ENCODE peak calls at places on chromosomes 4 and X, in ten cellular contexts. F is left ventricle myocardium inferior, H is lower lobe of right lung, U is NCI-H510A treated with DMSO at 0.1 percent for 48 hours, C is NCI-H1092 treated with DMSO at 0.1 percent for 48 hours, O is amniotic epithelial cell, D is cerebellum, M is dermis blood vessel endothelial cell, Y is choroid plexus epithelial cell, N is astrocyte of the cerebellum. S is an unnamed sample.

GRCh38 chrX:12685541-12685940 is 105.7 kb upstream of the PRPS2 start:
- DNase-seq in F (no peak), H (no peak), U (no peak), C (no peak), O (peak), D (no peak), M (no peak), Y (no peak), N (no peak), S (no peak)

GRCh38 chrX:70398899-70399298 is 24.2 kb upstream of the GDPD2 start:
- DNase-seq in F (no peak), H (no peak), U (no peak), C (no peak), O (peak), D (no peak), M (peak), Y (peak), N (no peak), S (no peak)

GRCh38 chr4:156595041-156595440 is 376.6 kb downstream of the PDGFC start:
- DNase-seq in F (no peak), H (no peak), U (no peak), C (no peak), O (peak), D (no peak), M (no peak), Y (no peak), N (no peak), S (no peak)

GRCh38 chr4:47557255-47557654 is 72.2 kb downstream of the ATP10D start:
- DNase-seq in F (no peak), H (no peak), U (no peak), C (no peak), O (no peak), D (no peak), M (no peak), Y (no peak), N (no peak), S (no peak)

GRCh38 chrX:91434351-91435168 is at the start of gene PABPC5:
- DNase-seq in F (peak), H (peak), U (peak), C (no peak), O (no peak), D (peak), M (no peak), Y (peak), N (peak), S (no peak)

GRCh38 chr4:84237008-84237407 is 262.1 kb downstream of the NKX6-1 start:
- DNase-seq in F (no peak), H (no peak), U (no peak), C (no peak), O (no peak), D (no peak), M (no peak), Y (no peak), N (no peak), S (no peak)

GRCh38 chr4:6695660-6696581 is 2.2 kb downstream of the S100P start:
- DNase-seq in F (no peak), H (no peak), U (no peak), C (no peak), O (no peak), D (no peak), M (peak), Y (no peak), N (no peak), S (peak)

GRCh38 chrX:46637937-46638336 is 64.4 kb downstream of the CHST7 start:
- DNase-seq in F (no peak), H (no peak), U (no peak), C (no peak), O (peak), D (no peak), M (peak), Y (no peak), N (no peak), S (no peak)

GRCh38 chrX:115409551-115409950 is 120.0 kb downstream of the LUZP4 start:
- DNase-seq in F (no peak), H (no peak), U (no peak), C (no peak), O (peak), D (no peak), M (no peak), Y (peak), N (no peak), S (no peak)

GRCh38 chr4:15737255-15737654 is 34.4 kb downstream of the BST1 start:
- DNase-seq in F (no peak), H (no peak), U (no peak), C (no peak), O (no peak), D (no peak), M (no peak), Y (no peak), N (no peak), S (no peak)

GRCh38 chr4:45566896-45567603 is 556.8 kb downstream of the GABRG1 start:
- DNase-seq in F (no peak), H (no peak), U (no peak), C (no peak), O (no peak), D (no peak), M (no peak), Y (no peak), N (no peak), S (no peak)

GRCh38 chr4:2944091-2944482 is 19.1 kb downstream of the NOP14 start:
- DNase-seq in F (no peak), H (no peak), U (no peak), C (no peak), O (no peak), D (no peak), M (no peak), Y (no peak), N (no peak), S (no peak)

GRCh38 chr4:113444386-113444785 is 317.2 kb downstream of the CAMK2D start:
- DNase-seq in F (no peak), H (no peak), U (no peak), C (no peak), O (peak), D (no peak), M (peak), Y (peak), N (peak), S (no peak)

GRCh38 chr4:104901438-104901837 is 245.2 kb upstream of the TET2 start:
- DNase-seq in F (no peak), H (no peak), U (no peak), C (peak), O (no peak), D (peak), M (no peak), Y (peak), N (peak), S (no peak)

GRCh38 chr4:100421356-100421978 is 96.4 kb downstream of the EMCN start:
- DNase-seq in F (no peak), H (no peak), U (peak), C (peak), O (peak), D (peak), M (peak), Y (peak), N (peak), S (no peak)

GRCh38 chr4:61507091-61507490 is 307.0 kb downstream of the ADGRL3 start:
- DNase-seq in F (no peak), H (no peak), U (no peak), C (no peak), O (no peak), D (no peak), M (no peak), Y (no peak), N (no peak), S (no peak)

GRCh38 chrX:11100281-11101035 is 10.7 kb upstream of the HCCS start:
- DNase-seq in F (no peak), H (no peak), U (peak), C (peak), O (peak), D (no peak), M (peak), Y (peak), N (peak), S (no peak)

GRCh38 chr4:186584912-186585311 is 29.5 kb upstream of the MTNR1A start:
- DNase-seq in F (no peak), H (no peak), U (no peak), C (no peak), O (peak), D (no peak), M (no peak), Y (no peak), N (no peak), S (no peak)

GRCh38 chr4:57071340-57071739 is 38.8 kb downstream of the IGFBP7 start:
- DNase-seq in F (peak), H (no peak), U (no peak), C (no peak), O (peak), D (no peak), M (no peak), Y (peak), N (no peak), S (no peak)

GRCh38 chr4:148145475-148145874 is 296.7 kb downstream of the NR3C2 start:
- DNase-seq in F (no peak), H (no peak), U (no peak), C (no peak), O (no peak), D (no peak), M (no peak), Y (no peak), N (no peak), S (no peak)

GRCh38 chr4:139851133-139851532 is 185.5 kb downstream of the MGST2 start:
- DNase-seq in F (no peak), H (no peak), U (peak), C (no peak), O (no peak), D (no peak), M (no peak), Y (no peak), N (no peak), S (no peak)

GRCh38 chr4:6944311-6945051 is 34.9 kb downstream of the TBC1D14 start:
- DNase-seq in F (no peak), H (no peak), U (no peak), C (no peak), O (no peak), D (peak), M (peak), Y (no peak), N (no peak), S (no peak)

GRCh38 chr4:71663780-71664179 is 120.1 kb downstream of the GC start:
- DNase-seq in F (no peak), H (no peak), U (no peak), C (no peak), O (no peak), D (no peak), M (no peak), Y (no peak), N (no peak), S (no peak)

GRCh38 chr4:55884851-55885219 is 31.4 kb downstream of the EXOC1 start:
- DNase-seq in F (no peak), H (no peak), U (no peak), C (no peak), O (no peak), D (no peak), M (no peak), Y (no peak), N (no peak), S (no peak)

GRCh38 chrX:81195712-81196111 is 6.0 kb downstream of the HMGN5 start:
- DNase-seq in F (peak), H (no peak), U (peak), C (peak), O (peak), D (no peak), M (peak), Y (peak), N (peak), S (peak)

GRCh38 chrX:68699960-68700746 is 52.7 kb downstream of the STARD8 start:
- DNase-seq in F (no peak), H (no peak), U (no peak), C (no peak), O (peak), D (no peak), M (peak), Y (no peak), N (no peak), S (no peak)

GRCh38 chr4:47368211-47368610 is 95.3 kb downstream of the COMMD8 start:
- DNase-seq in F (no peak), H (no peak), U (no peak), C (no peak), O (no peak), D (no peak), M (no peak), Y (no peak), N (no peak), S (no peak)

GRCh38 chr4:110139815-110140214 is 58.6 kb downstream of the ELOVL6 start:
- DNase-seq in F (no peak), H (no peak), U (no peak), C (no peak), O (no peak), D (no peak), M (no peak), Y (no peak), N (no peak), S (no peak)